ENCODE peak calls at places on chromosomes 2 and 18, in six cellular contexts. One of them, this sample, is unnamed.

GRCh38 chr2:155815851-155816250 is 516.7 kb downstream of the NR4A2 start:
- DNase-seq in kidney tubule cell: peak; percentile 9
- DNase-seq in A549: peak; percentile 18
- DNase-seq in NCI-H524: peak; percentile 74
- DNase-seq in stimulated activated naive B cell treated with anti-CD40 and anti-IgM and Interleukin-4, amounts not matched to agents 10 μg/mL and 1 μg/mL and 100 μg/mL, for 72 hours: no peak
- DNase-seq in GM19239: no peak
- DNase-seq in this sample: peak; percentile 11

GRCh38 chr2:165953306-165953654 is 296 bp downstream of the TTC21B start:
- DNase-seq in A549: peak; percentile 49
- DNase-seq in kidney tubule cell: no peak
- DNase-seq in GM19239: no peak
- DNase-seq in NCI-H524: no peak
- DNase-seq in stimulated activated naive B cell treated with anti-CD40 and anti-IgM and Interleukin-4, amounts not matched to agents 10 μg/mL and 1 μg/mL and 100 μg/mL, for 72 hours: no peak
- DNase-seq in this sample: no peak

GRCh38 chr2:105396254-105397024 is 2.4 kb downstream of the FHL2 start:
- DNase-seq in GM19239: no peak
- DNase-seq in A549: peak; percentile 89
- DNase-seq in stimulated activated naive B cell treated with anti-CD40 and anti-IgM and Interleukin-4, amounts not matched to agents 10 μg/mL and 1 μg/mL and 100 μg/mL, for 72 hours: no peak
- DNase-seq in NCI-H524: no peak
- DNase-seq in kidney tubule cell: peak; percentile 96
- DNase-seq in this sample: no peak

GRCh38 chr2:51697095-51697494 is 665.2 kb upstream of the NRXN1 start:
- DNase-seq in GM19239: no peak
- DNase-seq in NCI-H524: no peak
- DNase-seq in A549: peak; percentile 73
- DNase-seq in stimulated activated naive B cell treated with anti-CD40 and anti-IgM and Interleukin-4, amounts not matched to agents 10 μg/mL and 1 μg/mL and 100 μg/mL, for 72 hours: no peak
- DNase-seq in kidney tubule cell: peak; percentile 80
- DNase-seq in this sample: no peak

GRCh38 chr2:174485763-174486613 is 841 bp downstream of the GPR155 start:
- DNase-seq in GM19239: no peak
- DNase-seq in stimulated activated naive B cell treated with anti-CD40 and anti-IgM and Interleukin-4, amounts not matched to agents 10 μg/mL and 1 μg/mL and 100 μg/mL, for 72 hours: no peak
- DNase-seq in A549: no peak
- DNase-seq in NCI-H524: peak; percentile 82
- DNase-seq in kidney tubule cell: peak; percentile 21
- DNase-seq in this sample: peak; percentile 27

GRCh38 chr2:88442061-88442460 is 10.4 kb downstream of the FOXI3 start:
- DNase-seq in NCI-H524: no peak
- DNase-seq in A549: no peak
- DNase-seq in GM19239: no peak
- DNase-seq in stimulated activated naive B cell treated with anti-CD40 and anti-IgM and Interleukin-4, amounts not matched to agents 10 μg/mL and 1 μg/mL and 100 μg/mL, for 72 hours: no peak
- DNase-seq in kidney tubule cell: no peak
- DNase-seq in this sample: no peak

GRCh38 chr18:22505136-22505535 is 87.4 kb upstream of the CTAGE1 start:
- DNase-seq in kidney tubule cell: peak; percentile 6
- DNase-seq in NCI-H524: no peak
- DNase-seq in A549: no peak
- DNase-seq in GM19239: no peak
- DNase-seq in stimulated activated naive B cell treated with anti-CD40 and anti-IgM and Interleukin-4, amounts not matched to agents 10 μg/mL and 1 μg/mL and 100 μg/mL, for 72 hours: no peak
- DNase-seq in this sample: no peak

GRCh38 chr2:201909348-201909747 is 103.0 kb downstream of the CDK15 start:
- DNase-seq in A549: peak; percentile 52
- DNase-seq in NCI-H524: no peak
- DNase-seq in kidney tubule cell: peak; percentile 40
- DNase-seq in stimulated activated naive B cell treated with anti-CD40 and anti-IgM and Interleukin-4, amounts not matched to agents 10 μg/mL and 1 μg/mL and 100 μg/mL, for 72 hours: no peak
- DNase-seq in GM19239: no peak
- DNase-seq in this sample: no peak

GRCh38 chr18:40371673-40372072 is 1583.4 kb upstream of the PIK3C3 start:
- DNase-seq in A549: no peak
- DNase-seq in stimulated activated naive B cell treated with anti-CD40 and anti-IgM and Interleukin-4, amounts not matched to agents 10 μg/mL and 1 μg/mL and 100 μg/mL, for 72 hours: no peak
- DNase-seq in NCI-H524: no peak
- DNase-seq in kidney tubule cell: peak; percentile 74
- DNase-seq in GM19239: no peak
- DNase-seq in this sample: no peak

GRCh38 chr18:76380791-76381405 is 114.1 kb downstream of the ZNF516 start:
- DNase-seq in NCI-H524: peak; percentile 13
- DNase-seq in A549: peak; percentile 38
- DNase-seq in GM19239: no peak
- DNase-seq in stimulated activated naive B cell treated with anti-CD40 and anti-IgM and Interleukin-4, amounts not matched to agents 10 μg/mL and 1 μg/mL and 100 μg/mL, for 72 hours: no peak
- DNase-seq in kidney tubule cell: peak; percentile 11
- DNase-seq in this sample: no peak

GRCh38 chr2:200453853-200454524 is 55.9 kb downstream of the KCTD18 start:
- DNase-seq in kidney tubule cell: no peak
- DNase-seq in GM19239: no peak
- DNase-seq in stimulated activated naive B cell treated with anti-CD40 and anti-IgM and Interleukin-4, amounts not matched to agents 10 μg/mL and 1 μg/mL and 100 μg/mL, for 72 hours: no peak
- DNase-seq in NCI-H524: no peak
- DNase-seq in A549: no peak
- DNase-seq in this sample: no peak

GRCh38 chr2:182784777-182785176 is 68.7 kb downstream of the DNAJC10 start:
- DNase-seq in GM19239: peak; percentile 4
- DNase-seq in kidney tubule cell: peak; percentile 40
- DNase-seq in A549: peak; percentile 36
- DNase-seq in NCI-H524: peak; percentile 59
- DNase-seq in stimulated activated naive B cell treated with anti-CD40 and anti-IgM and Interleukin-4, amounts not matched to agents 10 μg/mL and 1 μg/mL and 100 μg/mL, for 72 hours: no peak
- DNase-seq in this sample: peak; percentile 7

GRCh38 chr2:26922638-26923466 is 47.6 kb upstream of the MAPRE3 start:
- DNase-seq in GM19239: peak; percentile 70
- DNase-seq in A549: peak; percentile 68
- DNase-seq in stimulated activated naive B cell treated with anti-CD40 and anti-IgM and Interleukin-4, amounts not matched to agents 10 μg/mL and 1 μg/mL and 100 μg/mL, for 72 hours: peak; percentile 41
- DNase-seq in kidney tubule cell: peak; percentile 56
- DNase-seq in NCI-H524: peak; percentile 81
- DNase-seq in this sample: peak; percentile 32

GRCh38 chr18:5294113-5294617 is 1.4 kb downstream of the ZBTB14 start:
- DNase-seq in stimulated activated naive B cell treated with anti-CD40 and anti-IgM and Interleukin-4, amounts not matched to agents 10 μg/mL and 1 μg/mL and 100 μg/mL, for 72 hours: no peak
- DNase-seq in NCI-H524: no peak
- DNase-seq in kidney tubule cell: no peak
- DNase-seq in A549: no peak
- DNase-seq in GM19239: peak; percentile 17
- DNase-seq in this sample: no peak

GRCh38 chr2:75200140-75200985 is 1.0 kb upstream of the TACR1 start:
- DNase-seq in stimulated activated naive B cell treated with anti-CD40 and anti-IgM and Interleukin-4, amounts not matched to agents 10 μg/mL and 1 μg/mL and 100 μg/mL, for 72 hours: no peak
- DNase-seq in A549: peak; percentile 68
- DNase-seq in kidney tubule cell: peak; percentile 34
- DNase-seq in GM19239: no peak
- DNase-seq in NCI-H524: peak; percentile 47
- DNase-seq in this sample: no peak

GRCh38 chr2:8015848-8016580 is 665.8 kb upstream of the ID2 start:
- DNase-seq in GM19239: no peak
- DNase-seq in kidney tubule cell: no peak
- DNase-seq in stimulated activated naive B cell treated with anti-CD40 and anti-IgM and Interleukin-4, amounts not matched to agents 10 μg/mL and 1 μg/mL and 100 μg/mL, for 72 hours: no peak
- DNase-seq in NCI-H524: peak; percentile 84
- DNase-seq in A549: no peak
- DNase-seq in this sample: no peak

GRCh38 chr2:160365691-160366367 is 127.8 kb downstream of the RBMS1 start:
- DNase-seq in A549: no peak
- DNase-seq in GM19239: no peak
- DNase-seq in stimulated activated naive B cell treated with anti-CD40 and anti-IgM and Interleukin-4, amounts not matched to agents 10 μg/mL and 1 μg/mL and 100 μg/mL, for 72 hours: no peak
- DNase-seq in kidney tubule cell: no peak
- DNase-seq in NCI-H524: no peak
- DNase-seq in this sample: no peak

GRCh38 chr2:16666453-16666801 is 793 bp upstream of the CYRIA start:
- DNase-seq in A549: no peak
- DNase-seq in stimulated activated naive B cell treated with anti-CD40 and anti-IgM and Interleukin-4, amounts not matched to agents 10 μg/mL and 1 μg/mL and 100 μg/mL, for 72 hours: no peak
- DNase-seq in NCI-H524: peak; percentile 18
- DNase-seq in kidney tubule cell: no peak
- DNase-seq in GM19239: no peak
- DNase-seq in this sample: no peak

GRCh38 chr2:230895536-230896345 is 29.3 kb downstream of the GPR55 start:
- DNase-seq in NCI-H524: no peak
- DNase-seq in kidney tubule cell: peak; percentile 39
- DNase-seq in GM19239: no peak
- DNase-seq in stimulated activated naive B cell treated with anti-CD40 and anti-IgM and Interleukin-4, amounts not matched to agents 10 μg/mL and 1 μg/mL and 100 μg/mL, for 72 hours: no peak
- DNase-seq in A549: no peak
- DNase-seq in this sample: no peak

GRCh38 chr18:59624384-59624760 is 72.9 kb downstream of the CCBE1 start:
- DNase-seq in A549: no peak
- DNase-seq in GM19239: no peak
- DNase-seq in NCI-H524: no peak
- DNase-seq in kidney tubule cell: no peak
- DNase-seq in stimulated activated naive B cell treated with anti-CD40 and anti-IgM and Interleukin-4, amounts not matched to agents 10 μg/mL and 1 μg/mL and 100 μg/mL, for 72 hours: no peak
- DNase-seq in this sample: no peak

GRCh38 chr2:96507957-96508520 is 2.9 kb upstream of the NEURL3 start:
- DNase-seq in stimulated activated naive B cell treated with anti-CD40 and anti-IgM and Interleukin-4, amounts not matched to agents 10 μg/mL and 1 μg/mL and 100 μg/mL, for 72 hours: peak; percentile 76
- DNase-seq in kidney tubule cell: peak; percentile 73
- DNase-seq in NCI-H524: peak; percentile 62
- DNase-seq in A549: peak; percentile 60
- DNase-seq in GM19239: peak; percentile 75
- DNase-seq in this sample: no peak

GRCh38 chr2:72813841-72814240 is 12.0 kb downstream of the EXOC6B start:
- DNase-seq in GM19239: no peak
- DNase-seq in NCI-H524: no peak
- DNase-seq in stimulated activated naive B cell treated with anti-CD40 and anti-IgM and Interleukin-4, amounts not matched to agents 10 μg/mL and 1 μg/mL and 100 μg/mL, for 72 hours: no peak
- DNase-seq in kidney tubule cell: peak; percentile 10
- DNase-seq in A549: no peak
- DNase-seq in this sample: no peak

GRCh38 chr18:69945220-69946114 is 2.2 kb downstream of the CD226 start:
- DNase-seq in A549: no peak
- DNase-seq in kidney tubule cell: no peak
- DNase-seq in GM19239: no peak
- DNase-seq in stimulated activated naive B cell treated with anti-CD40 and anti-IgM and Interleukin-4, amounts not matched to agents 10 μg/mL and 1 μg/mL and 100 μg/mL, for 72 hours: no peak
- DNase-seq in NCI-H524: no peak
- DNase-seq in this sample: no peak

GRCh38 chr18:12027480-12027879 is 46.2 kb downstream of the IMPA2 start:
- DNase-seq in NCI-H524: no peak
- DNase-seq in stimulated activated naive B cell treated with anti-CD40 and anti-IgM and Interleukin-4, amounts not matched to agents 10 μg/mL and 1 μg/mL and 100 μg/mL, for 72 hours: no peak
- DNase-seq in kidney tubule cell: no peak
- DNase-seq in GM19239: no peak
- DNase-seq in A549: no peak
- DNase-seq in this sample: no peak

GRCh38 chr2:62939735-62940491 is 110.7 kb upstream of the OTX1 start:
- DNase-seq in A549: peak; percentile 24
- DNase-seq in kidney tubule cell: peak; percentile 90
- DNase-seq in NCI-H524: no peak
- DNase-seq in GM19239: no peak
- DNase-seq in stimulated activated naive B cell treated with anti-CD40 and anti-IgM and Interleukin-4, amounts not matched to agents 10 μg/mL and 1 μg/mL and 100 μg/mL, for 72 hours: no peak
- DNase-seq in this sample: no peak

GRCh38 chr2:23404426-23404825 is 19.4 kb downstream of the KLHL29 start:
- DNase-seq in kidney tubule cell: peak; percentile 81
- DNase-seq in stimulated activated naive B cell treated with anti-CD40 and anti-IgM and Interleukin-4, amounts not matched to agents 10 μg/mL and 1 μg/mL and 100 μg/mL, for 72 hours: no peak
- DNase-seq in A549: peak; percentile 80
- DNase-seq in NCI-H524: peak; percentile 74
- DNase-seq in GM19239: no peak
- DNase-seq in this sample: no peak

GRCh38 chr2:73343992-73344391 is 41.6 kb upstream of the ALMS1 start:
- DNase-seq in NCI-H524: no peak
- DNase-seq in A549: no peak
- DNase-seq in kidney tubule cell: no peak
- DNase-seq in stimulated activated naive B cell treated with anti-CD40 and anti-IgM and Interleukin-4, amounts not matched to agents 10 μg/mL and 1 μg/mL and 100 μg/mL, for 72 hours: no peak
- DNase-seq in GM19239: no peak
- DNase-seq in this sample: no peak

GRCh38 chr2:233764264-233764663 is 4.2 kb downstream of the UGT1A1 start:
- DNase-seq in kidney tubule cell: peak; percentile 54
- DNase-seq in GM19239: no peak
- DNase-seq in NCI-H524: no peak
- DNase-seq in stimulated activated naive B cell treated with anti-CD40 and anti-IgM and Interleukin-4, amounts not matched to agents 10 μg/mL and 1 μg/mL and 100 μg/mL, for 72 hours: no peak
- DNase-seq in A549: peak; percentile 66
- DNase-seq in this sample: no peak

GRCh38 chr2:203758841-203759691 is 52.6 kb downstream of the CD28 start:
- DNase-seq in GM19239: no peak
- DNase-seq in NCI-H524: no peak
- DNase-seq in stimulated activated naive B cell treated with anti-CD40 and anti-IgM and Interleukin-4, amounts not matched to agents 10 μg/mL and 1 μg/mL and 100 μg/mL, for 72 hours: no peak
- DNase-seq in A549: peak; percentile 48
- DNase-seq in kidney tubule cell: peak; percentile 93
- DNase-seq in this sample: no peak

GRCh38 chr18:77103991-77104521 is 28.5 kb downstream of the MBP start:
- DNase-seq in GM19239: no peak
- DNase-seq in stimulated activated naive B cell treated with anti-CD40 and anti-IgM and Interleukin-4, amounts not matched to agents 10 μg/mL and 1 μg/mL and 100 μg/mL, for 72 hours: no peak
- DNase-seq in kidney tubule cell: no peak
- DNase-seq in NCI-H524: no peak
- DNase-seq in A549: no peak
- DNase-seq in this sample: no peak

GRCh38 chr2:72826156-72826477 is 284 bp upstream of the EXOC6B start:
- DNase-seq in stimulated activated naive B cell treated with anti-CD40 and anti-IgM and Interleukin-4, amounts not matched to agents 10 μg/mL and 1 μg/mL and 100 μg/mL, for 72 hours: no peak
- DNase-seq in GM19239: no peak
- DNase-seq in A549: no peak
- DNase-seq in kidney tubule cell: no peak
- DNase-seq in NCI-H524: no peak
- DNase-seq in this sample: no peak

GRCh38 chr2:176001281-176001902 is 675 bp downstream of the LNPK start:
- DNase-seq in GM19239: peak; percentile 8
- DNase-seq in NCI-H524: peak; percentile 71
- DNase-seq in A549: peak; percentile 22
- DNase-seq in kidney tubule cell: peak; percentile 66
- DNase-seq in stimulated activated naive B cell treated with anti-CD40 and anti-IgM and Interleukin-4, amounts not matched to agents 10 μg/mL and 1 μg/mL and 100 μg/mL, for 72 hours: peak; percentile 26
- DNase-seq in this sample: no peak

GRCh38 chr2:3575534-3576324 is 669 bp downstream of the RPS7 start:
- DNase-seq in NCI-H524: no peak
- DNase-seq in A549: peak; percentile 23
- DNase-seq in kidney tubule cell: peak; percentile 39
- DNase-seq in GM19239: no peak
- DNase-seq in stimulated activated naive B cell treated with anti-CD40 and anti-IgM and Interleukin-4, amounts not matched to agents 10 μg/mL and 1 μg/mL and 100 μg/mL, for 72 hours: no peak
- DNase-seq in this sample: no peak

GRCh38 chr2:102226612-102227351 is 40.0 kb downstream of the IL1RL2 start:
- DNase-seq in stimulated activated naive B cell treated with anti-CD40 and anti-IgM and Interleukin-4, amounts not matched to agents 10 μg/mL and 1 μg/mL and 100 μg/mL, for 72 hours: no peak
- DNase-seq in A549: no peak
- DNase-seq in kidney tubule cell: no peak
- DNase-seq in GM19239: no peak
- DNase-seq in NCI-H524: no peak
- DNase-seq in this sample: no peak

GRCh38 chr2:15222856-15223255 is 338.3 kb downstream of the NBAS start:
- DNase-seq in NCI-H524: no peak
- DNase-seq in GM19239: no peak
- DNase-seq in stimulated activated naive B cell treated with anti-CD40 and anti-IgM and Interleukin-4, amounts not matched to agents 10 μg/mL and 1 μg/mL and 100 μg/mL, for 72 hours: no peak
- DNase-seq in kidney tubule cell: no peak
- DNase-seq in A549: no peak
- DNase-seq in this sample: no peak

GRCh38 chr2:216283038-216283900 is 89.0 kb downstream of the MARCHF4 start:
- DNase-seq in stimulated activated naive B cell treated with anti-CD40 and anti-IgM and Interleukin-4, amounts not matched to agents 10 μg/mL and 1 μg/mL and 100 μg/mL, for 72 hours: no peak
- DNase-seq in A549: peak; percentile 31
- DNase-seq in GM19239: peak; percentile 13
- DNase-seq in NCI-H524: peak; percentile 7
- DNase-seq in kidney tubule cell: no peak
- DNase-seq in this sample: no peak

GRCh38 chr2:58449286-58450010 is 208.3 kb upstream of the FANCL start:
- DNase-seq in A549: no peak
- DNase-seq in kidney tubule cell: peak; percentile 4
- DNase-seq in GM19239: no peak
- DNase-seq in NCI-H524: peak; percentile 65
- DNase-seq in stimulated activated naive B cell treated with anti-CD40 and anti-IgM and Interleukin-4, amounts not matched to agents 10 μg/mL and 1 μg/mL and 100 μg/mL, for 72 hours: no peak
- DNase-seq in this sample: no peak

This sample was measured in DMS 273 treated with DMSO at 0.1 percent for 48 hours.